ENCODE peak calls at places on chromosome 1, in eight cellular contexts. A is aorta; K is CD8-positive, alpha-beta T cell; X is B cell; F is head of caudate nucleus; O is non-pigmented ciliary epithelial cell; H is stimulated activated CD8-positive, alpha-beta memory T cell treated with anti-CD3 and anti-CD28 coated beads, Interleukin-4, amount 100 ng/mL, for 4 hours; L is MCF 10A. E is an unnamed sample.

GRCh38 chr1:108830119-108831008 is 26.5 kb downstream of the AKNAD1 start:
- DNase-seq in A (peak), K (no peak), X (no peak), F (peak), O (peak), H (no peak), L (peak), E (peak)

GRCh38 chr1:114009393-114009792 is 30.1 kb downstream of the OLFML3 start:
- DNase-seq in A (no peak), K (no peak), X (no peak), F (no peak), O (peak), H (no peak), L (peak), E (no peak)

GRCh38 chr1:56146449-56146848 is 432.9 kb downstream of the PLPP3 start:
- DNase-seq in A (no peak), K (no peak), X (no peak), F (no peak), O (no peak), H (no peak), L (peak), E (no peak)

GRCh38 chr1:47459263-47459788 is 21.5 kb downstream of the FOXD2 start:
- DNase-seq in A (no peak), K (no peak), X (no peak), F (no peak), O (no peak), H (no peak), L (no peak), E (no peak)

GRCh38 chr1:158180741-158181576 is at the start of gene CD1D:
- DNase-seq in A (peak), K (no peak), X (peak), F (peak), O (no peak), H (no peak), L (peak), E (no peak)

GRCh38 chr1:34130306-34130705 is 34.7 kb downstream of the CSMD2 start:
- DNase-seq in A (no peak), K (no peak), X (no peak), F (no peak), O (no peak), H (no peak), L (no peak), E (no peak)

GRCh38 chr1:84037758-84038611 is 39.1 kb upstream of the TTLL7 start:
- DNase-seq in A (no peak), K (no peak), X (no peak), F (no peak), O (no peak), H (no peak), L (no peak), E (no peak)

GRCh38 chr1:48817505-48818114 is 40.9 kb upstream of the BEND5 start:
- DNase-seq in A (peak), K (no peak), X (peak), F (peak), O (peak), H (no peak), L (peak), E (peak)

GRCh38 chr1:238252033-238252802 is 361.5 kb upstream of the ZP4 start:
- DNase-seq in A (peak), K (no peak), X (peak), F (peak), O (peak), H (no peak), L (peak), E (peak)

GRCh38 chr1:224670506-224670905 is 54.4 kb downstream of the CNIH3 start:
- DNase-seq in A (no peak), K (no peak), X (no peak), F (no peak), O (no peak), H (no peak), L (peak), E (no peak)

GRCh38 chr1:200029624-200030074 is 2.1 kb downstream of the NR5A2 start:
- DNase-seq in A (no peak), K (no peak), X (no peak), F (no peak), O (no peak), H (no peak), L (no peak), E (no peak)

GRCh38 chr1:1284370-1285101 is 4.3 kb downstream of the SCNN1D start:
- DNase-seq in A (no peak), K (no peak), X (no peak), F (no peak), O (no peak), H (no peak), L (no peak), E (no peak)

GRCh38 chr1:34057751-34058150 is 107.3 kb downstream of the CSMD2 start:
- DNase-seq in A (no peak), K (no peak), X (no peak), F (no peak), O (no peak), H (no peak), L (no peak), E (no peak)

GRCh38 chr1:115796897-115797296 is 28.4 kb upstream of the CASQ2 start:
- DNase-seq in A (no peak), K (no peak), X (no peak), F (no peak), O (no peak), H (no peak), L (no peak), E (no peak)

GRCh38 chr1:112359961-112360767 is 35.9 kb upstream of the CTTNBP2NL start:
- DNase-seq in A (peak), K (no peak), X (no peak), F (peak), O (peak), H (no peak), L (peak), E (peak)

GRCh38 chr1:119909890-119910596 is 13.7 kb upstream of the ADAM30 start:
- DNase-seq in A (no peak), K (no peak), X (no peak), F (no peak), O (no peak), H (no peak), L (no peak), E (no peak)

GRCh38 chr1:107991371-107992066 is 26.5 kb upstream of the VAV3 start:
- DNase-seq in A (no peak), K (no peak), X (no peak), F (no peak), O (no peak), H (no peak), L (peak), E (peak)

GRCh38 chr1:94693029-94693428 is 127.1 kb upstream of the SLC44A3 start:
- DNase-seq in A (no peak), K (no peak), X (no peak), F (no peak), O (no peak), H (no peak), L (no peak), E (no peak)

GRCh38 chr1:174872615-174873058 is 127.1 kb upstream of the CACYBP start:
- DNase-seq in A (no peak), K (no peak), X (peak), F (no peak), O (no peak), H (no peak), L (no peak), E (peak)

E was measured in RWPE1.